ENCODE peak calls at places on chromosomes 11 and 22, in five cellular contexts. O is neural progenitor cell, Y is body of pancreas, M is left ventricle myocardium inferior, R is PC-3. Q is an unnamed sample.

GRCh38 chr22:44710474-44711235 is 8.7 kb downstream of the PRR5 start:
- DNase-seq in R (no peak), Y (no peak), O (no peak), M (no peak), Q (no peak)

GRCh38 chr11:94543695-94544581 is at the start of gene FUT4:
- DNase-seq in Y (peak), R (peak), M (peak), O (peak), Q (peak)

GRCh38 chr11:70142171-70142875 is 60.8 kb upstream of the FADD start:
- DNase-seq in M (no peak), R (peak), Y (no peak), O (peak), Q (no peak)

GRCh38 chr22:21921729-21922128 is 30.9 kb downstream of the PPM1F start:
- DNase-seq in R (no peak), Y (peak), O (no peak), M (no peak), Q (no peak)

GRCh38 chr11:76799061-76799804 is 16.1 kb downstream of the TSKU start:
- DNase-seq in M (peak), R (peak), O (peak), Y (peak), Q (peak)

GRCh38 chr11:123429336-123429735 is 733 bp upstream of the GRAMD1B start:
- DNase-seq in R (peak), Y (no peak), O (no peak), M (no peak), Q (no peak)

GRCh38 chr11:7575841-7576451 is 62.1 kb downstream of the PPFIBP2 start:
- DNase-seq in O (no peak), Y (no peak), M (no peak), R (peak), Q (no peak)

GRCh38 chr22:28017859-28018258 is 98.8 kb upstream of the PITPNB start:
- DNase-seq in M (peak), R (no peak), O (no peak), Y (no peak), Q (peak)

GRCh38 chr11:79482800-79483199 is 42.0 kb upstream of the TENM4 start:
- DNase-seq in O (no peak), Y (no peak), R (no peak), M (no peak), Q (no peak)

GRCh38 chr11:15667127-15667725 is 552.5 kb downstream of the INSC start:
- DNase-seq in O (no peak), R (peak), Y (no peak), M (no peak), Q (no peak)

GRCh38 chr22:27435839-27436581 is 365.5 kb downstream of the MN1 start:
- DNase-seq in R (no peak), O (peak), Y (peak), M (peak), Q (no peak)

GRCh38 chr22:20080776-20081654 is 974 bp downstream of the DGCR8 start:
- DNase-seq in R (peak), O (peak), M (no peak), Y (peak), Q (peak)

GRCh38 chr11:34972892-34973291 is 56.5 kb downstream of the PDHX start:
- DNase-seq in O (no peak), Y (no peak), R (no peak), M (no peak), Q (no peak)

GRCh38 chr22:37827056-37827455 is 3.9 kb downstream of the GALR3 start:
- DNase-seq in M (peak), Y (no peak), O (no peak), R (no peak), Q (no peak)

GRCh38 chr22:40250608-40251007 is 72.9 kb downstream of the TNRC6B start:
- DNase-seq in M (no peak), O (no peak), Y (no peak), R (no peak), Q (no peak)

GRCh38 chr11:102712140-102712539 is 6.6 kb upstream of the MMP27 start:
- DNase-seq in M (no peak), O (no peak), R (no peak), Y (peak), Q (no peak)

GRCh38 chr11:13009921-13010736 is 1.0 kb downstream of the RASSF10 start:
- DNase-seq in M (no peak), O (peak), R (no peak), Y (peak), Q (peak)

GRCh38 chr22:24104307-24105017 is 76.8 kb upstream of the SUSD2 start:
- DNase-seq in Y (no peak), R (no peak), M (no peak), O (no peak), Q (no peak)

GRCh38 chr22:50536231-50536630 is 6.4 kb upstream of the TYMP start:
- DNase-seq in M (no peak), Y (no peak), R (no peak), O (no peak), Q (no peak)

GRCh38 chr11:74018331-74019005 is 9.6 kb upstream of the UCP3 start:
- DNase-seq in Y (peak), R (peak), O (no peak), M (peak), Q (peak)

GRCh38 chr11:556175-556699 is 4.3 kb downstream of the LMNTD2 start:
- DNase-seq in R (no peak), M (no peak), O (peak), Y (no peak), Q (no peak)

GRCh38 chr11:117328414-117329010 is 858 bp downstream of the CEP164 start:
- DNase-seq in O (peak), Y (peak), M (no peak), R (peak), Q (no peak)
- H3K27ac ChIP-seq in O (no peak), Y (peak), M (peak), R (peak), Q (peak)

GRCh38 chr22:29481265-29482000 is 1.4 kb downstream of the NEFH start:
- DNase-seq in Y (peak), O (peak), M (no peak), R (no peak), Q (no peak)

GRCh38 chr22:29483254-29483653 is 3.2 kb downstream of the NEFH start:
- DNase-seq in Y (no peak), O (no peak), R (no peak), M (no peak), Q (no peak)

GRCh38 chr22:29480512-29481264 is 670 bp downstream of the NEFH start:
- DNase-seq in Y (peak), M (peak), O (peak), R (no peak), Q (peak)

GRCh38 chr22:29482726-29483125 is 2.7 kb downstream of the NEFH start:
- DNase-seq in R (no peak), O (no peak), M (no peak), Y (no peak), Q (no peak)

DNA sequence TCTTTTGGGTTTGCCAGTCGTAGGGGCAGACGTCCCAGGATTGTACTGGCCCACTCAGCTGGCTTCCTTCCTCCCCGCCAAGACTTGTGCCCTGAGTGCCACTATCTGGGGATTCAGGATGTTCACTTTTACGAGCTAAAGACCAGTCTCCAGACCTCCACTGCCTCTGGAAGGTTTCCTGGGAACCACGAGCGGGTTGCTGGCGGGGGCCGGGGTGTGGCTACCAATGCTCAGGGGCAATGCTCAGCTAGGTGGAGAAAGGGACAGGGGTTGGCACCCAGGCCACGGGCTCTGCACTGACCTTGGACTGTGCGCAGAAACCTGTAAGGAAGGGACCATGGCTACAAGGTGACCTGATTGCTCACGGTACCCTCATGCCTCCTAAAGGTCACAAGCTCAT is 2.2 kb downstream of the NEFH start:
- DNase-seq in Y (no peak), O (no peak), M (no peak), R (no peak), Q (no peak)
- H3K4me3 ChIP-seq in Y (no peak), O (no peak), M (no peak), R (no peak), Q (no peak)

GRCh38 chr11:11972148-11972547 is 36.3 kb downstream of the DKK3 start:
- DNase-seq in R (no peak), Y (no peak), O (no peak), M (peak), Q (no peak)

GRCh38 chr11:11973361-11973800 is 35.0 kb downstream of the DKK3 start:
- DNase-seq in M (peak), R (no peak), Y (peak), O (no peak), Q (peak)

GRCh38 chr11:11970556-11970955 is 37.9 kb downstream of the DKK3 start:
- DNase-seq in Y (no peak), M (no peak), R (no peak), O (no peak), Q (no peak)

GRCh38 chr11:11973866-11974265 is 34.6 kb downstream of the DKK3 start:
- DNase-seq in O (no peak), M (no peak), R (no peak), Y (no peak), Q (no peak)

GRCh38 chr11:11972942-11973341 is 35.5 kb downstream of the DKK3 start:
- DNase-seq in R (no peak), M (peak), O (no peak), Y (no peak), Q (no peak)
- H3K27ac ChIP-seq in R (no peak), M (peak), O (no peak), Y (no peak), Q (no peak)

DNA sequence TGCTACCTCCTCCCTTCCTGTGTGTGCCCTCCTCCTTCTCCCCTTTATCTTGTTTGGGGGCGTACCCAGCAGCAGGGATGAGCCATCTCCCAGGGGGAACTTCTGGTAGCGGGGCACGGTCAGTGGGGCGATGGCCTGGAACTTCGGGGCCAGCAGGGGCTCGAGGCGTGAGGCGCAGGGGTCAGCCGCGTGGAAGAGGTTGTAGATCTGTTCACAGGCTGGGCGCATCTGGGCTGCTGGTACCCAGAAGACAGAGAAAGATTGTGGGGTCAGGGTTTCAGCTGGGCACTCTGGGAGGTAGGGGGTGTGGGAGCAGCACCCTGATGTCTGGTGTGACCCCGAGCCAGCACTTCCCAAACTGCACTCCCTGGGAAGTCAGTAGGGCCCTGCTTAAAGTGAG is 9.1 kb downstream of the PITPNM1 start:
- DNase-seq in M (no peak), O (no peak), R (no peak), Y (no peak), Q (no peak)
- H3K4me3 ChIP-seq in M (no peak), O (no peak), R (no peak), Y (no peak), Q (no peak)

GRCh38 chr11:19989191-19989590 is 171.1 kb downstream of the DBX1 start:
- DNase-seq in O (no peak), R (no peak), Y (no peak), M (no peak), Q (no peak)
- H3K27ac ChIP-seq in O (no peak), R (no peak), Y (no peak), M (peak), Q (no peak)

DNA sequence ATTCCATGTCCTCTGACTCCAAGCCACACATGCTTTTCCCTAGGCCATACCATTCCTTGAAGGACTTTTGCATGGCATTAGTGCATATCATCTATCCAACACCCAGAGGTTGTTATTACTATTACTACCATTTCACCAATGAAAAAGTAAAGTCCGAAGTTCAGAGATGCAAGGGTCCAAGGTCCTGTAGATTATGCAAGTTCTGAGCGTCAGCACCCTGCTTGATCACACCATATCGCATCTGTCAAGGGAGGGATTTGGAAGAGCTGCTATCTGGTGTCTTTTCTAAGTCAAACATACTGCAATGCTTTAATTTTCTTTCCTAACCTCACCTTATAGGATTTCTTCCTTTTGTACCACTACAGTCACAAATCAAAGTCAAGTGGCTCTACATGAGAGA is 214.7 kb upstream of the CADM1 start:
- DNase-seq in Y (no peak), O (no peak), R (no peak), M (no peak), Q (no peak)
- H3K4me3 ChIP-seq in Y (no peak), O (no peak), R (no peak), M (no peak), Q (no peak)

GRCh38 chr11:43732225-43732624 is 51.7 kb downstream of the HSD17B12 start:
- DNase-seq in O (no peak), Y (no peak), M (no peak), R (no peak), Q (no peak)

GRCh38 chr11:43736502-43737193 is 56.1 kb downstream of the HSD17B12 start:
- DNase-seq in M (no peak), O (no peak), Y (no peak), R (peak), Q (no peak)

GRCh38 chr11:43735115-43735514 is 54.6 kb downstream of the HSD17B12 start:
- DNase-seq in M (no peak), R (no peak), Y (no peak), O (no peak), Q (no peak)

GRCh38 chr11:43735931-43736330 is 55.4 kb downstream of the HSD17B12 start:
- DNase-seq in Y (no peak), O (no peak), R (peak), M (no peak), Q (no peak)

GRCh38 chr11:43734256-43734655 is 53.7 kb downstream of the HSD17B12 start:
- DNase-seq in Y (no peak), O (no peak), R (no peak), M (no peak), Q (no peak)
- H3K27ac ChIP-seq in Y (no peak), O (no peak), R (no peak), M (no peak), Q (no peak)

DNA sequence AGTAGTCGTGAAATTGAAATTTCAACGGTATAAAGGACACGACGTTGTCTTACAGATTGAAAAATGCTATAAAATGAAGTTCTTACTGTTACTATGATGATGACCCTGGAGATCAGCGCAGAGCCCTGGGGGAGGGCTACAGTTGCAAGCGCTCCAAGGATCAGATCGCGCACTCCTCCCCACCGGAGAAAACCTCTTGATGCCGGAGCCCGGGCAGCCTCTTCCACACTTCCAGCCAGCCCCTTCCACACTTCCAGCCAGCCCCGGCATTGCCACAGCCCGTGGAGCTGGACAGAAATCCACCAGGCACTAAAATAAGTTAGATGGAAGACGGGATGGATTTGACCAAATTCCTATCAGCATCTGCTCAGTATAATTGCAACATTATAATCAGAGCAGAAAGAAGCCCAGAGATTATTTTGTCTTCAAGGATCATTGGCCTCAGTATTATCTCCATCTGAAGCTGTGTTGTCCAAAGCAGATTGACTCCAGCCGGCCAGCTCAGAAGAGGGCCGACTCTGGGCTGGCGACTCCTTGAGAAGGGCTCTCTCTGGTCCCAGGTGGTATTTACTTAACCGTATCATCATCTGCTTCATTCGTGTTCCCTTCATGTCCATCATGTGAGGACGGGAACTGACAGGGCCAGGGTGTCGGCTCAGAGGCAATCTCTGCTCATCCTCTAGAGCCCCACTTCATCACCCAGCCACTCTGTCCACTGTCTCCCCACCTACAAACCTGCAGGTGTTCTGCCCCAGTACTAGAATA is 777 bp upstream of the MICAL3 start:
- DNase-seq in Y (no peak), R (no peak), M (no peak), O (no peak), Q (no peak)
- H3K4me3 ChIP-seq in Y (no peak), R (peak), M (peak), O (peak), Q (peak)